ENCODE peak calls at places on chromosome 4, in ten cellular contexts. X is heart left ventricle, Z is AG09309, U is heart right ventricle, A is GM12865, H is lower lobe of right lung, W is choroid plexus epithelial cell, G is IMR-90, T is psoas muscle, D is suprapubic skin. B is an unnamed sample.

GRCh38 chr4:71732706-71733105 is 51.2 kb downstream of the GC start:
- DNase-seq in A (no peak), D (no peak), Z (no peak), G (peak; percentile 58), W (peak; percentile 55), H (no peak), U (no peak), T (no peak), X (no peak), B (no peak)

GRCh38 chr4:70299643-70300042 is 35.1 kb upstream of the CABS1 start:
- DNase-seq in H (no peak), D (no peak), X (no peak), U (no peak), G (no peak), Z (no peak), A (no peak), T (no peak), W (no peak), B (no peak)

GRCh38 chr4:90002406-90003040 is 107.9 kb downstream of the MMRN1 start:
- DNase-seq in D (no peak), W (no peak), Z (no peak), U (no peak), A (no peak), T (no peak), G (no peak), H (no peak), X (no peak), B (no peak)

GRCh38 chr4:6338951-6339817 is 69.5 kb downstream of the WFS1 start:
- DNase-seq in D (no peak), X (no peak), A (no peak), T (peak; percentile 23), Z (no peak), G (no peak), U (no peak), H (peak; percentile 36), W (no peak), B (no peak)

GRCh38 chr4:41532880-41533279 is 5.1 kb upstream of the LIMCH1 start:
- DNase-seq in D (no peak), Z (no peak), A (no peak), G (no peak), U (no peak), T (no peak), H (no peak), X (no peak), W (no peak), B (peak; percentile 12)

GRCh38 chr4:119261986-119262385 is 49.5 kb downstream of the USP53 start:
- DNase-seq in A (no peak), H (no peak), D (no peak), U (no peak), W (no peak), X (no peak), Z (no peak), G (peak; percentile 33), T (no peak), B (no peak)

GRCh38 chr4:1175635-1176229 is 3.3 kb upstream of the SPON2 start:
- DNase-seq in U (no peak), H (no peak), T (no peak), A (no peak), G (no peak), D (no peak), W (no peak), Z (no peak), X (no peak), B (no peak)

GRCh38 chr4:119212964-119213606 is 572 bp downstream of the USP53 start:
- DNase-seq in A (peak; percentile 89), G (peak; percentile 94), H (peak; percentile 90), U (peak; percentile 87), T (peak; percentile 96), D (peak; percentile 92), X (peak; percentile 92), Z (peak; percentile 83), W (peak; percentile 98), B (peak; percentile 97)

DNA sequence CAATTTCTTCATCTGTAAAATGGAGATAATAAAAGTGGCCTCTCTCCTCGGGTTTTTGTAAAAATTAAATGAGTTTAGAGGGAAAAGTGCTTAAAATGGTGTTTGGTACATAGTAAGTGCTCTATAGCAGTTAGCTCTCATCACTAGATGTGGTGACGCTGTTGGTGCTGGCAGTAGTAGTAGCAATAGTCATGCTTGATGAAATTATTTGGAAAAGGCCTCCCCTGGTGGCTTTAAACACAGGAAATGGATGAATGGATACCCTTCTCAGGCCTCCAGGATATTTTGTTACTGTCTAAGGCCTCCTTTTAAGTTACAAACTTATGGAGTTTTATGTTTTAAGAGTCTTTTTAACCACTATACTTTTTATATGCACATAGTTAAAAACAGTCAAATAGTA is 142.9 kb downstream of the CBR4 start:
- DNase-seq in D (no peak), A (no peak), W (no peak), U (no peak), T (no peak), G (no peak), X (no peak), Z (no peak), H (no peak), B (no peak)
- H3K4me3 ChIP-seq in D (no peak overlapping the region), A (no peak overlapping the region), W (no peak overlapping the region), U (no peak overlapping the region), T (no peak overlapping the region), G (no peak overlapping the region), X (no peak overlapping the region), Z (no peak overlapping the region), H (no peak overlapping the region), B (no peak overlapping the region)

GRCh38 chr4:48271626-48272025 is 2.0 kb upstream of the TEC start:
- DNase-seq in D (no peak), Z (no peak), H (no peak), X (no peak), T (no peak), U (no peak), W (no peak), A (no peak), G (no peak), B (no peak)
- TF ChIP-seq CTCF in D (no peak), Z (no peak), H (no peak), X (no peak), T (no peak), U (no peak), W (no peak), A (no peak), G (no peak), B (no peak)

GRCh38 chr4:3530051-3530450 is 2.2 kb downstream of the LRPAP1 start:
- DNase-seq in X (no peak), D (no peak), T (peak; percentile 33), Z (no peak), H (no peak), A (no peak), W (no peak), U (no peak), G (no peak), B (no peak)
- H3K4me3 ChIP-seq in X (peak overlapping the region; percentile 85), D (no peak overlapping the region), T (no peak overlapping the region), Z (no peak overlapping the region), H (peak overlapping the region; percentile 93), A (no peak overlapping the region), W (no peak overlapping the region), U (peak overlapping the region; percentile 85), G (no peak overlapping the region), B (no peak overlapping the region)

GRCh38 chr4:86935833-86936721 is 1.3 kb downstream of the AFF1 start:
- DNase-seq in H (peak; percentile 61), U (peak; percentile 31), T (peak; percentile 76), G (peak; percentile 57), Z (no peak), A (peak; percentile 87), X (peak; percentile 54), W (peak; percentile 79), D (no peak), B (peak; percentile 81)
- TF ChIP-seq CTCF in H (no peak), U (peak; percentile 9), T (no peak), G (no peak), Z (no peak), A (no peak), X (no peak), W (no peak), D (no peak), B (no peak)

B was measured in foreskin fibroblast.